ENCODE peak calls at places on chromosomes 7 and 10, in eight cellular contexts. L is NAMALWA; G is fibroblast of mammary gland; K is cerebellum; H is HS-5; E is hepatic stellate cell; F is stimulated activated CD4-positive, alpha-beta T cell treated with anti-CD3 and anti-CD28 coated beads, Interleukin-1b, Interleukin-23, amount 100 ng/mL, for 48 hours; D is occipital lobe. C is an unnamed sample.

GRCh38 chr7:113684165-113684564 is 234.6 kb downstream of the PPP1R3A start:
- DNase-seq in L (no peak), D (no peak), G (no peak), H (no peak), E (no peak), K (no peak), F (no peak), C (no peak)

GRCh38 chr10:90224791-90225566 is 523.6 kb downstream of the KIF20B start:
- DNase-seq in G (no peak), L (no peak), E (no peak), F (no peak), K (no peak), D (no peak), H (no peak), C (no peak)

GRCh38 chr10:9957352-9957751 is 1060.3 kb upstream of the CELF2 start:
- DNase-seq in K (no peak), H (no peak), F (no peak), G (peak), D (no peak), L (no peak), E (no peak), C (no peak)

GRCh38 chr7:151051108-151051507 is 2.8 kb downstream of the ASIC3 start:
- DNase-seq in H (no peak), L (no peak), K (peak), G (peak), E (peak), D (no peak), F (peak), C (no peak)

GRCh38 chr10:8511026-8511425 is 456.5 kb downstream of the GATA3 start:
- DNase-seq in H (no peak), L (no peak), K (no peak), D (no peak), G (no peak), F (no peak), E (no peak), C (no peak)

GRCh38 chr10:90111671-90112070 is 410.3 kb downstream of the KIF20B start:
- DNase-seq in K (no peak), L (no peak), D (no peak), G (peak), H (peak), F (no peak), E (no peak), C (peak)

GRCh38 chr10:29142516-29143314 is 146.2 kb upstream of the LYZL1 start:
- DNase-seq in E (no peak), H (no peak), D (no peak), G (no peak), F (no peak), L (peak), K (no peak), C (no peak)

GRCh38 chr10:15585303-15585715 is 134.4 kb downstream of the ITGA8 start:
- DNase-seq in F (peak), L (peak), G (peak), D (peak), H (no peak), K (peak), E (peak), C (peak)

GRCh38 chr7:83684928-83685327 is 36.0 kb upstream of the SEMA3E start:
- DNase-seq in K (no peak), E (no peak), L (no peak), H (no peak), D (no peak), G (no peak), F (no peak), C (no peak)

GRCh38 chr10:48802611-48803046 is 118.0 kb downstream of the WDFY4 start:
- DNase-seq in G (no peak), E (no peak), H (no peak), K (no peak), F (no peak), D (no peak), L (peak), C (peak)

GRCh38 chr10:80500572-80501380 is 36.9 kb upstream of the SH2D4B start:
- DNase-seq in E (no peak), F (peak), G (peak), L (no peak), D (no peak), H (no peak), K (no peak), C (peak)

GRCh38 chr7:100965723-100966541 is 3.4 kb upstream of the MUC12 start:
- DNase-seq in E (peak), F (peak), D (no peak), G (peak), K (no peak), H (no peak), L (peak), C (peak)

GRCh38 chr7:112233048-112233697 is 26.7 kb downstream of the ZNF277 start:
- DNase-seq in E (no peak), K (no peak), G (peak), F (no peak), L (no peak), H (no peak), D (no peak), C (no peak)

GRCh38 chr7:135757719-135758411 is 9.3 kb upstream of the FAM180A start:
- DNase-seq in H (no peak), L (no peak), G (peak), K (no peak), F (no peak), D (no peak), E (peak), C (peak)

GRCh38 chr7:57642730-57643129 is 192.8 kb downstream of the ZNF716 start:
- DNase-seq in F (no peak), H (no peak), K (no peak), L (no peak), E (no peak), D (no peak), G (no peak), C (no peak)